ENCODE peak calls at places on chromosomes 7 and 10, in five cellular contexts. L, Y, A, X and Q are unnamed samples.

GRCh38 chr10:86648706-86649426 is 5.5 kb upstream of the OPN4 start:
- DNase-seq in L (peak; percentile 68), Y (no peak), A (peak; percentile 63), X (no peak), Q (no peak)

GRCh38 chr10:24162236-24162635 is 46.7 kb upstream of the KIAA1217 start:
- DNase-seq in L (no peak), Y (no peak), A (no peak), X (no peak), Q (no peak)

GRCh38 chr10:58511765-58512469 is 755 bp upstream of the BICC1 start:
- DNase-seq in L (peak; percentile 43), Y (no peak), A (no peak), X (peak; percentile 34), Q (peak; percentile 5)

GRCh38 chr7:143205560-143206293 is 16.1 kb upstream of the TAS2R40 start:
- DNase-seq in L (no peak), Y (no peak), A (no peak), X (no peak), Q (no peak)

GRCh38 chr7:41524861-41525260 is 178.0 kb downstream of the INHBA start:
- DNase-seq in L (no peak), Y (no peak), A (no peak), X (no peak), Q (no peak)

GRCh38 chr7:116483271-116483942 is 16.1 kb upstream of the CAV2 start:
- DNase-seq in L (peak; percentile 43), Y (no peak), A (no peak), X (no peak), Q (no peak)

GRCh38 chr7:135970682-135971365 is 6.3 kb downstream of the MTPN start:
- DNase-seq in L (no peak), Y (no peak), A (no peak), X (no peak), Q (no peak)

GRCh38 chr10:30247704-30248103 is 101.4 kb downstream of the MTPAP start:
- DNase-seq in L (no peak), Y (no peak), A (no peak), X (no peak), Q (no peak)

GRCh38 chr7:24010495-24010894 is 273.5 kb upstream of the NPY start:
- DNase-seq in L (no peak), Y (no peak), A (no peak), X (no peak), Q (no peak)

DNA sequence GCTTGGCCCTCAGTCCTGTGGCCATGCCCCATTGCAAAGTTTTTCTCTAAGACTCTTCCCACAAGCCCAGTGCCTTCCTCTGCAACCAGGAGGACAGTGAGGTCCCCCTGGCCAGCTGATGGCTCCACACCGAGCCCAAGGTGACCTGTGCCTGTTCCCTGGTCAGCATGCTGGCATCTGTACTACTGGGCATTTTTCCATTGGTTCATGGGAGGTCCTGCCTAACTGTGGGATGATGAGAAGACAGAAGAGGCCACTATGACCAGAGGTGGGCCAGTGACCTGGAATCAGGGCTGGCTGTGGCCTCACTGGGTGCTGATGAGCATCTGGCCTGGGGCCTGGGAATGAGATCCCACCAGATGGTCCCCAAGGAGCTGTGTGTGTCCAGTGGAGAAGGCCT is 20.2 kb downstream of the CALML3 start:
- DNase-seq in L (no peak), Y (no peak), A (no peak), X (no peak), Q (no peak)
- H3K23ac ChIP-seq in L (no peak overlapping the region), Y (no peak overlapping the region), A (peak overlapping the region; percentile 77), X (no peak overlapping the region), Q (no peak overlapping the region)

GRCh38 chr7:131188367-131189339 is 139.0 kb upstream of the MKLN1 start:
- DNase-seq in L (peak; percentile 98), Y (no peak), A (peak; percentile 98), X (no peak), Q (no peak)
- H4K8ac ChIP-seq in L (peak overlapping the region; percentile 7), Y (no peak overlapping the region), A (peak overlapping the region; percentile 81), X (no peak overlapping the region), Q (no peak overlapping the region)

DNA sequence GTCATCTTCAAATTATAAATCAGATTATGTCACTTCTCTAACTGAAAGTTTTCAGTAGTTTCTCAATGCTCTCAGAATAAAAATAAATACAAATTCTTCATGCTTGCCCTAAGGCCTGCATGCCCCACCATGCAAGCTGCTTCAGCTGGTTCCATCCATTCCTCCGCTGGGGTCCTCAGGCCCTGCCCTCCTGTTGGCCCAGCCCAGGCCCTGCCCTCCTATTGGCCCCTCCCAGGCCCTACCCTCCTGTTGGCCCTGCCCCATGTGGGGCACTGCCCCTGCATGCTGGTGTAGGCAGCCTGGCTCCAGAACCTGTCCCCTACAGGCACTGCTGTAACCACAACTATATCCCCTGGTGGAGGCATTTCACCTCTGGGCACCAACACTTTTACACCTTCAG is 109.3 kb upstream of the TCERG1L start:
- DNase-seq in L (no peak), Y (no peak), A (no peak), X (no peak), Q (no peak)
- H3K23ac ChIP-seq in L (no peak overlapping the region), Y (no peak overlapping the region), A (no peak overlapping the region), X (no peak overlapping the region), Q (no peak overlapping the region)

DNA sequence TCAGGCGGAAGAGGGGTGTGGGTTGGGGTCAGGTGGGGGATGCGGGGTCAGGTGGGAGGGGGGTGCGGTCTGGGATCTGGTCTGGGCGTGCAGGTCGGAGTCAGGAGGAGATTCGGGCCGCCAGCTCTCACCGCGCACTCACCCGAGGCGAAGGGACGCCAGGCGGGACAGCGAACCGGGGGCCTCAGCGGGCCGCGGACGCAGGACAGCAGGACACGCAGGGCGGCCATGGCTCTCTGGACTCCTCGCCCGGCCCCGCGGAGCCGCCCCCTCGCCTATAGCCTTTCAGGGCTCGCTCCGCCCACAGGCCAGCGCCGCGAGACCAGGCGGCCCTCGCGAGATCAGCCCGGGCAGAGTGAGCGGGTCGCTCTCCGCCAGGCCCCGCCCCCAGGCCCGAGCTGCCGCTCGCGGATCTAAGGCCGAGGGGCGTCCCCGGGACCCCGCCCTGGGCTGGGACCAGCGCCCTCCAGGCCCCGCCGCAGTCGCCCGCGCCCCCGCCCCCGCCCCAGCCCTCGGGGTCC is at the start of gene ECHS1:
- DNase-seq in L (peak; percentile 81), Y (peak; percentile 95), A (peak; percentile 92), X (peak; percentile 96), Q (peak; percentile 94)
- H4K8ac ChIP-seq in L (peak within 1 kb of the TSS; percentile 32), Y (no peak within 1 kb of the TSS), A (peak within 1 kb of the TSS; percentile 88), X (no peak within 1 kb of the TSS), Q (no peak within 1 kb of the TSS)